ENCODE peak calls at places on chromosomes 5 and 9, in nine cellular contexts. U is tibial artery; F is Panc1; L is left cardiac atrium; V is astrocyte of the spinal cord; K is mucosa of descending colon; O is effector memory CD8-positive, alpha-beta T cell; A is AML-193; N is NCI-H1436. C is an unnamed sample.
A peak's percentile ranks its signal among the peaks of the same experiment; 100 is the strongest.

GRCh38 chr9:133782157-133783130 is 44.3 kb upstream of the SARDH start:
- DNase-seq in U (no peak), F (peak; percentile 4), L (peak; percentile 75), V (peak; percentile 62), K (peak; percentile 67), O (peak; percentile 62), A (peak; percentile 36), N (peak; percentile 58), C (peak; percentile 69)

GRCh38 chr5:68544656-68545565 is 329.4 kb downstream of the PIK3R1 start:
- DNase-seq in U (no peak), F (no peak), L (no peak), V (peak; percentile 28), K (no peak), O (no peak), A (no peak), N (no peak), C (no peak)

GRCh38 chr5:143986567-143987242 is 174.7 kb downstream of the HMHB1 start:
- DNase-seq in U (no peak), F (no peak), L (no peak), V (peak; percentile 73), K (no peak), O (no peak), A (no peak), N (no peak), C (no peak)

GRCh38 chr5:61178702-61179101 is 16.4 kb upstream of the SMIM15 start:
- DNase-seq in U (no peak), F (no peak), L (no peak), V (no peak), K (no peak), O (no peak), A (no peak), N (no peak), C (no peak)

GRCh38 chr5:180155331-180155881 is 53.6 kb downstream of the RASGEF1C start:
- DNase-seq in U (no peak), F (no peak), L (no peak), V (no peak), K (peak; percentile 23), O (no peak), A (no peak), N (no peak), C (no peak)

GRCh38 chr5:135204151-135204600 is 170.1 kb upstream of the PITX1 start:
- DNase-seq in U (no peak), F (no peak), L (no peak), V (peak; percentile 65), K (no peak), O (no peak), A (no peak), N (no peak), C (peak; percentile 35)

GRCh38 chr5:126384985-126385384 is 38.2 kb upstream of the GRAMD2B start:
- DNase-seq in U (no peak), F (no peak), L (no peak), V (peak; percentile 86), K (no peak), O (no peak), A (no peak), N (no peak), C (no peak)

GRCh38 chr5:8457187-8458037 is 588.5 kb downstream of the MTRR start:
- DNase-seq in U (peak; percentile 97), F (peak; percentile 96), L (peak; percentile 96), V (peak; percentile 98), K (peak; percentile 94), O (peak; percentile 30), A (no peak), N (peak; percentile 96), C (no peak)

GRCh38 chr5:113478691-113479090 is 9.6 kb downstream of the MCC start:
- DNase-seq in U (no peak), F (no peak), L (no peak), V (no peak), K (no peak), O (no peak), A (no peak), N (no peak), C (no peak)

GRCh38 chr9:137593176-137593575 is 2.9 kb upstream of the ZMYND19 start:
- DNase-seq in U (no peak), F (no peak), L (no peak), V (no peak), K (no peak), O (no peak), A (no peak), N (peak; percentile 32), C (no peak)

GRCh38 chr9:93258818-93259489 is 75.0 kb downstream of the WNK2 start:
- DNase-seq in U (peak; percentile 43), F (no peak), L (no peak), V (no peak), K (no peak), O (no peak), A (no peak), N (no peak), C (no peak)

GRCh38 chr9:101220341-101220740 is 164.5 kb downstream of the BAAT start:
- DNase-seq in U (no peak), F (no peak), L (no peak), V (no peak), K (no peak), O (no peak), A (no peak), N (no peak), C (no peak)

GRCh38 chr5:145944328-145944727 is 8.0 kb downstream of the SH3RF2 start:
- DNase-seq in U (no peak), F (no peak), L (no peak), V (no peak), K (no peak), O (no peak), A (no peak), N (no peak), C (no peak)

GRCh38 chr9:36039696-36040095 is 3.0 kb downstream of the RECK start:
- DNase-seq in U (no peak), F (no peak), L (no peak), V (peak; percentile 19), K (no peak), O (no peak), A (no peak), N (no peak), C (no peak)

GRCh38 chr5:167819406-167819805 is 472.0 kb upstream of the WWC1 start:
- DNase-seq in U (no peak), F (no peak), L (no peak), V (no peak), K (no peak), O (no peak), A (no peak), N (no peak), C (no peak)

GRCh38 chr5:67808340-67808739 is 407.2 kb upstream of the PIK3R1 start:
- DNase-seq in U (peak; percentile 73), F (no peak), L (no peak), V (no peak), K (no peak), O (no peak), A (no peak), N (no peak), C (peak; percentile 1)

GRCh38 chr5:72347801-72348305 is 27.7 kb downstream of the PTCD2 start:
- DNase-seq in U (no peak), F (no peak), L (no peak), V (peak; percentile 95), K (no peak), O (no peak), A (no peak), N (no peak), C (no peak)

GRCh38 chr9:72937545-72937944 is 15.3 kb downstream of the ALDH1A1 start:
- DNase-seq in U (no peak), F (no peak), L (no peak), V (no peak), K (no peak), O (no peak), A (no peak), N (no peak), C (no peak)

GRCh38 chr5:32173394-32174010 is 617 bp downstream of the GOLPH3 start:
- DNase-seq in U (peak; percentile 88), F (no peak), L (peak; percentile 66), V (no peak), K (peak; percentile 83), O (peak; percentile 23), A (peak; percentile 23), N (no peak), C (peak; percentile 81)

GRCh38 chr5:68739752-68740151 is 354.1 kb upstream of the SLC30A5 start:
- DNase-seq in U (no peak), F (no peak), L (no peak), V (no peak), K (no peak), O (no peak), A (no peak), N (no peak), C (no peak)

GRCh38 chr9:87324613-87325194 is 173.0 kb upstream of the DAPK1 start:
- DNase-seq in U (no peak), F (peak; percentile 20), L (no peak), V (peak; percentile 68), K (no peak), O (peak; percentile 18), A (peak; percentile 35), N (peak; percentile 33), C (peak; percentile 50)

GRCh38 chr5:130871346-130872086 is 293.5 kb downstream of the HINT1 start:
- DNase-seq in U (no peak), F (peak; percentile 10), L (peak; percentile 33), V (peak; percentile 20), K (no peak), O (peak; percentile 61), A (peak; percentile 41), N (no peak), C (peak; percentile 35)

GRCh38 chr5:56817306-56817986 is 2.1 kb downstream of the MAP3K1 start:
- DNase-seq in U (no peak), F (no peak), L (no peak), V (no peak), K (no peak), O (no peak), A (no peak), N (no peak), C (no peak)

GRCh38 chr5:170755679-170756456 is 27.7 kb upstream of the GABRP start:
- DNase-seq in U (no peak), F (no peak), L (peak; percentile 51), V (no peak), K (peak; percentile 80), O (no peak), A (no peak), N (no peak), C (no peak)

GRCh38 chr5:172881691-172882370 is 47.8 kb downstream of the ERGIC1 start:
- DNase-seq in U (no peak), F (no peak), L (no peak), V (peak; percentile 72), K (no peak), O (no peak), A (no peak), N (no peak), C (peak; percentile 43)

GRCh38 chr5:157487358-157487757 is 27.3 kb downstream of the NIPAL4 start:
- DNase-seq in U (no peak), F (no peak), L (no peak), V (no peak), K (peak; percentile 77), O (no peak), A (no peak), N (no peak), C (no peak)

GRCh38 chr9:17578577-17578910 is 322 bp upstream of the SH3GL2 start:
- DNase-seq in U (no peak), F (no peak), L (no peak), V (no peak), K (no peak), O (no peak), A (no peak), N (no peak), C (no peak)

GRCh38 chr9:6703898-6704639 is 53.7 kb upstream of the KDM4C start:
- DNase-seq in U (peak; percentile 85), F (no peak), L (peak; percentile 90), V (peak; percentile 81), K (peak; percentile 94), O (peak; percentile 75), A (peak; percentile 87), N (peak; percentile 87), C (peak; percentile 92)

GRCh38 chr5:14250094-14250777 is 107.1 kb downstream of the TRIO start:
- DNase-seq in U (no peak), F (no peak), L (peak; percentile 73), V (peak; percentile 88), K (peak; percentile 69), O (no peak), A (no peak), N (peak; percentile 74), C (peak; percentile 36)

GRCh38 chr5:132190161-132190817 is 37.4 kb downstream of the P4HA2 start:
- DNase-seq in U (no peak), F (peak; percentile 24), L (no peak), V (peak; percentile 79), K (no peak), O (no peak), A (peak; percentile 67), N (peak; percentile 44), C (peak; percentile 80)

GRCh38 chr5:154053468-154053867 is 14.7 kb downstream of the MFAP3 start:
- DNase-seq in U (no peak), F (no peak), L (no peak), V (no peak), K (no peak), O (no peak), A (no peak), N (no peak), C (no peak)

C was measured in NB4.